ENCODE peak calls at places on chromosomes 3 and 15, in ten cellular contexts. X is neuronal stem cell, S is iris pigment epithelial cell, M is psoas muscle, T is KBM-7, V is C1 segment of cervical spinal cord, Q is EL, A is H1, C is fibroblast of lung, D is endothelial cell of umbilical vein. R is an unnamed sample.

GRCh38 chr15:59689626-59690236 is 611 bp upstream of the BNIP2 start:
- DNase-seq in T (peak), D (peak), V (no peak), X (peak), M (peak), A (peak), S (peak), Q (peak), C (peak), R (peak)

GRCh38 chr3:23831517-23832394 is 26.0 kb downstream of the UBE2E1 start:
- DNase-seq in D (no peak), Q (no peak), M (no peak), V (no peak), X (no peak), C (no peak), S (no peak), T (no peak), A (no peak), R (no peak)

GRCh38 chr3:127228866-127229265 is 35.9 kb downstream of the PRR23E start:
- DNase-seq in Q (no peak), S (no peak), D (no peak), X (no peak), M (no peak), V (no peak), A (no peak), T (no peak), C (no peak), R (no peak)

GRCh38 chr15:78868366-78868765 is 4.3 kb upstream of the MORF4L1 start:
- DNase-seq in S (no peak), D (no peak), A (no peak), M (no peak), X (no peak), Q (no peak), T (no peak), V (no peak), C (no peak), R (no peak)

GRCh38 chr3:134751831-134752230 is 43.2 kb upstream of the EPHB1 start:
- DNase-seq in X (no peak), V (no peak), C (no peak), T (no peak), D (no peak), A (no peak), Q (no peak), M (no peak), S (no peak), R (no peak)

GRCh38 chr3:174973465-174973864 is 114.3 kb downstream of the NAALADL2 start:
- DNase-seq in V (no peak), C (no peak), A (no peak), D (no peak), Q (no peak), M (no peak), S (no peak), X (no peak), T (no peak), R (no peak)

GRCh38 chr15:77493324-77493907 is 72.7 kb downstream of the HMG20A start:
- DNase-seq in D (peak), S (peak), C (peak), Q (peak), T (peak), M (no peak), X (no peak), A (no peak), V (no peak), R (no peak)

GRCh38 chr3:66413151-66413751 is 87.6 kb downstream of the LRIG1 start:
- DNase-seq in A (no peak), C (peak), X (no peak), T (no peak), V (no peak), D (no peak), Q (peak), S (peak), M (no peak), R (no peak)

GRCh38 chr3:76500746-76501275 is 539.1 kb upstream of the ROBO2 start:
- DNase-seq in X (no peak), A (no peak), Q (peak), S (peak), C (peak), D (no peak), M (no peak), T (no peak), V (no peak), R (no peak)

GRCh38 chr15:84552896-84553295 is 47.9 kb upstream of the ZSCAN2 start:
- DNase-seq in V (no peak), T (no peak), S (peak), D (no peak), A (no peak), M (no peak), Q (peak), C (peak), X (no peak), R (no peak)

GRCh38 chr3:112136959-112137693 is 4.1 kb upstream of the GCSAM start:
- DNase-seq in T (peak), A (peak), X (peak), C (peak), V (no peak), Q (peak), D (peak), S (peak), M (no peak), R (peak)

GRCh38 chr3:39641210-39641718 is 168.1 kb upstream of the MYRIP start:
- DNase-seq in A (no peak), M (no peak), Q (no peak), X (no peak), S (no peak), C (no peak), T (no peak), V (no peak), D (no peak), R (no peak)

GRCh38 chr3:81451611-81452010 is 309.8 kb downstream of the GBE1 start:
- DNase-seq in X (no peak), D (peak), T (no peak), S (peak), A (no peak), C (peak), Q (peak), M (no peak), V (no peak), R (no peak)

GRCh38 chr3:136152963-136153362 is 43.2 kb downstream of the MSL2 start:
- DNase-seq in S (no peak), T (no peak), C (no peak), V (no peak), M (no peak), Q (no peak), A (no peak), X (no peak), D (no peak), R (no peak)

GRCh38 chr15:101526890-101527289 is 37.4 kb upstream of the PCSK6 start:
- DNase-seq in M (no peak), V (no peak), X (no peak), D (no peak), T (no peak), Q (no peak), S (no peak), A (peak), C (no peak), R (no peak)

GRCh38 chr3:50226888-50227389 is 9.1 kb upstream of the GNAI2 start:
- DNase-seq in M (no peak), X (no peak), A (no peak), Q (peak), V (no peak), T (peak), D (no peak), C (peak), S (peak), R (peak)

GRCh38 chr15:62342959-62343358 is 177.9 kb upstream of the C2CD4B start:
- DNase-seq in M (no peak), S (no peak), A (no peak), T (no peak), V (no peak), Q (no peak), D (no peak), X (no peak), C (no peak), R (no peak)

GRCh38 chr3:114442251-114442650 is 148.4 kb downstream of the TIGIT start:
- DNase-seq in M (no peak), C (peak), X (no peak), T (no peak), D (peak), Q (peak), S (peak), A (no peak), V (no peak), R (no peak)

R was measured in activated T-cell treated with anti-CD3 and anti-CD28 coated beads, Interleukin-2, amount 50 U/mL, for 48 hours.